ENCODE peak calls at places on chromosome 19, in six cellular contexts. Z, L, A, Y, C and O are unnamed samples.

GRCh38 chr19:19488041-19488874 is 27.1 kb downstream of the TSSK6 start:
- DNase-seq in Z (peak), L (no peak), A (peak), Y (no peak), C (no peak), O (peak)

GRCh38 chr19:56905616-56906015 is 65.1 kb upstream of the PEG3 start:
- DNase-seq in Z (no peak), L (no peak), A (no peak), Y (no peak), C (no peak), O (no peak)

GRCh38 chr19:50568321-50569022 is at the start of gene LRRC4B:
- DNase-seq in Z (peak), L (no peak), A (no peak), Y (no peak), C (no peak), O (peak)

GRCh38 chr19:634975-635652 is 1.8 kb upstream of the POLRMT start:
- DNase-seq in Z (no peak), L (no peak), A (no peak), Y (no peak), C (no peak), O (no peak)

GRCh38 chr19:7617172-7617571 is 12.2 kb downstream of the XAB2 start:
- DNase-seq in Z (no peak), L (no peak), A (no peak), Y (no peak), C (no peak), O (no peak)

GRCh38 chr19:12799723-12800343 is 1.8 kb downstream of the PRDX2 start:
- DNase-seq in Z (no peak), L (no peak), A (no peak), Y (no peak), C (no peak), O (no peak)

GRCh38 chr19:56333506-56333905 is 18.9 kb upstream of the ZSCAN5A start:
- DNase-seq in Z (peak), L (no peak), A (peak), Y (peak), C (peak), O (peak)

GRCh38 chr19:45780146-45780447 is 2.2 kb downstream of the DMPK start:
- DNase-seq in Z (no peak), L (no peak), A (no peak), Y (no peak), C (no peak), O (no peak)

GRCh38 chr19:54465367-54466109 is 2.0 kb upstream of the LENG9 start:
- DNase-seq in Z (no peak), L (peak), A (no peak), Y (no peak), C (no peak), O (no peak)

GRCh38 chr19:33553530-33554310 is 32.1 kb upstream of the PEPD start:
- DNase-seq in Z (no peak), L (no peak), A (no peak), Y (no peak), C (no peak), O (no peak)